ENCODE peak calls at places on chromosomes 16 and 17, in seven cellular contexts. O is hepatocyte, V is cardiac muscle cell, W is ascending aorta, A is GM12865, T is astrocyte, P is AG04450. J is an unnamed sample.

GRCh38 chr17:247767-248166 is 66.3 kb upstream of the DOC2B start:
- DNase-seq in O (no peak), W (no peak), V (no peak), P (no peak), A (no peak), T (no peak), J (no peak)

GRCh38 chr17:6449307-6449706 is 5.1 kb downstream of the PIMREG start:
- DNase-seq in V (no peak), W (no peak), T (no peak), P (no peak), A (no peak), O (no peak), J (no peak)

GRCh38 chr16:71338193-71338592 is 20.3 kb upstream of the CALB2 start:
- DNase-seq in W (no peak), T (no peak), V (no peak), P (no peak), A (no peak), O (no peak), J (no peak)

GRCh38 chr17:68356520-68356919 is 65.2 kb downstream of the ARSG start:
- DNase-seq in O (no peak), W (no peak), V (no peak), P (no peak), A (peak), T (peak), J (no peak)

GRCh38 chr17:50346313-50347086 is 574 bp downstream of the XYLT2 start:
- DNase-seq in O (peak), W (no peak), A (peak), V (peak), T (no peak), P (no peak), J (no peak)

GRCh38 chr16:19524866-19525723 is 1.4 kb downstream of the CCP110 start:
- DNase-seq in O (peak), P (no peak), W (no peak), T (no peak), V (no peak), A (peak), J (no peak)

GRCh38 chr16:25060920-25061319 is 45.8 kb upstream of the ARHGAP17 start:
- DNase-seq in V (peak), O (peak), A (peak), T (no peak), W (no peak), P (no peak), J (peak)

GRCh38 chr16:30032083-30032819 is 1.2 kb upstream of the TLCD3B start:
- DNase-seq in T (peak), A (peak), O (peak), P (no peak), V (peak), W (no peak), J (peak)

GRCh38 chr17:43849116-43849515 is 2.1 kb downstream of the CD300LG start:
- DNase-seq in A (no peak), P (no peak), V (no peak), T (no peak), W (no peak), O (no peak), J (no peak)

GRCh38 chr17:6269474-6269873 is 165.4 kb downstream of the AIPL1 start:
- DNase-seq in W (no peak), O (peak), T (peak), V (peak), A (peak), P (peak), J (peak)

GRCh38 chr17:17982796-17983195 is 10.1 kb downstream of the DRC3 start:
- DNase-seq in O (no peak), T (no peak), W (no peak), A (no peak), P (no peak), V (no peak), J (no peak)

GRCh38 chr17:15934866-15935265 is 10.1 kb upstream of the ADORA2B start:
- DNase-seq in O (no peak), A (no peak), T (no peak), V (no peak), W (no peak), P (no peak), J (no peak)

GRCh38 chr17:47615766-47616424 is 33.8 kb upstream of the KPNB1 start:
- DNase-seq in O (peak), T (peak), A (peak), P (no peak), V (peak), W (no peak), J (peak)

GRCh38 chr16:74760007-74760767 is 14.4 kb downstream of the FA2H start:
- DNase-seq in A (peak), W (no peak), T (no peak), P (peak), O (no peak), V (no peak), J (no peak)

GRCh38 chr17:63042443-63042842 is 76.4 kb downstream of the TANC2 start:
- DNase-seq in P (no peak), A (no peak), W (no peak), T (peak), V (no peak), O (no peak), J (no peak)

GRCh38 chr16:760498-761343 is at the start of gene MSLN:
- DNase-seq in T (peak), A (no peak), P (no peak), V (no peak), O (no peak), W (no peak), J (peak)

GRCh38 chr17:8889458-8890210 is 22.2 kb upstream of the PIK3R6 start:
- DNase-seq in P (no peak), A (no peak), W (no peak), V (no peak), T (no peak), O (no peak), J (no peak)

DNA sequence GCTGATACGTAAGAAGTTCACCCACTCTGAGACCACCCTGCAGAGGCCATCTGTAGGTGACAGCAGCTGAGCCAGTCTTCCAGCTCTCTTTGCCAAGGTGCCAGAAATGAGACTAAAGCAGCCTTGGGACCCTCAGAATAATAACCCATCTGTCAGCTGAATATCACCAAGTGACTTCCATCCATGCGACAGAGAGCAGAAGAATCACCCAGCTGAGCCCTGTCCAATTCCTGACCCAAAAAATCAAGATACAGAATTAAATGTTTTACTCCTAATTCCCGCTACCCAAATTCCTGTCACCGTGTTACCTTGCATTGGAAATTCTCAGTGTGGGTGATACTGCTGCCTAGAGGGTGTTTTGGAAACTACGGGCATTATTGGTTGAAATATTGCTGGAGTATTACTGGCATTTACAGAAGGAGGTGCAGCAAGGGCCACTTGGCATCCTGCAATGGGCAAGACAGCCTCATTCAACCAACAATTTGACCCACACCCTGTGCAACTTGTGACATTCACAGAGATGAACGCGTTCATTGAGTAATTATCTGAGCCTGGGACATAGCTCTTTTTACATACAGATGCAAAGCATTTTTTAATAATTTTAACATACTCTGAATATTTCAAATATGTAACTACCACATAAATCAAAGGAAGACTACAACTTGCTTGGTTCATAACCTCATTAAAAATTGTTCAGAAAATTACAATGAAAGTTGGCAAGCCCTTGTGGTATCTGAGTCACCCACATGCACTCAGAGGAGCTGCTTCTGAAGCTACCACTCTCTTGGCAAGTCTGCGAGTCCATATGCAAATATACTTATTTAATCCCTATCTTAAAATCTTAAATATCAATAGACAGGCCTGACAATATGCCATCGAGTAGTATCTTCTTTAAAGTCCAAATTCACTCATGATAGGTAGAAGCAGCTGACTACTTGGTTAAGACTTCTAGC is 126.6 kb downstream of the C16orf95 start:
- DNase-seq in T (peak), O (no peak), W (no peak), V (no peak), P (no peak), A (no peak), J (no peak)
- TF ChIP-seq CTCF in T (peak), O (no peak), W (no peak), V (peak), P (peak), A (no peak), J (peak)

GRCh38 chr16:56783332-56783731 is 53.4 kb downstream of the NUP93 start:
- DNase-seq in O (no peak), A (no peak), P (no peak), T (no peak), W (no peak), V (no peak), J (no peak)
- H3K4me3 ChIP-seq in O (no peak), A (no peak), P (no peak), T (no peak), W (no peak), V (no peak), J (no peak)

GRCh38 chr17:76747716-76748360 is 9.9 kb downstream of the MFSD11 start:
- DNase-seq in A (no peak), P (no peak), V (no peak), W (no peak), T (no peak), O (no peak), J (no peak)

GRCh38 chr17:76748657-76749056 is 10.7 kb downstream of the MFSD11 start:
- DNase-seq in T (no peak), V (no peak), P (no peak), A (no peak), W (no peak), O (no peak), J (no peak)

GRCh38 chr17:76742958-76743357 is 5.0 kb downstream of the MFSD11 start:
- DNase-seq in P (no peak), T (no peak), O (no peak), V (no peak), A (no peak), W (no peak), J (no peak)

GRCh38 chr17:76740329-76741118 is 2.6 kb downstream of the MFSD11 start:
- DNase-seq in V (peak), A (no peak), T (no peak), W (no peak), O (no peak), P (no peak), J (peak)

GRCh38 chr17:76744747-76745146 is 6.8 kb downstream of the MFSD11 start:
- DNase-seq in W (no peak), O (no peak), P (no peak), A (no peak), T (no peak), V (no peak), J (no peak)
- TF ChIP-seq CTCF in W (no peak), O (no peak), P (no peak), A (no peak), T (no peak), V (no peak), J (no peak)

DNA sequence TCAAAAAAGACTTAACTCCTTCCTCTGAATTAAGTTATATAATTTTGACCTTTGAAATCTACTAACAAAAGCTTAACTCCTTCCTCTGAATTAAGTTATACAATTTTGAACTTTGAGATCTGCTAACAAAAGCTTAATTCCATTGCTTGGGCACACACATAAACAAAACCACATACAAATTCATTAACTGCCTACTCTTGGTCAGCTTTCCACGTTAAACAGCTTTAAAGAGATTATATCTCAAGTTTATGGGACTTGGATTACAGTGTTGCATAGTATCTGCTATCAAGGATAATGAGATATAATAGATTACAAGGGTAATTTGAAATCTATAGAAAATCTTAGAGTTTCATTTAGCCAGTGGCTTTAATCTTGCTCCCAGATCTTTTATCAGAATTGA is 23.5 kb downstream of the COX10 start:
- DNase-seq in A (no peak), W (no peak), P (no peak), T (no peak), V (no peak), O (no peak), J (no peak)
- H3K4me3 ChIP-seq in A (no peak), W (no peak), P (no peak), T (no peak), V (no peak), O (no peak), J (no peak)

GRCh38 chr17:30450125-30451027 is 26.8 kb upstream of the GOSR1 start:
- DNase-seq in P (no peak), A (no peak), V (peak), O (peak), T (no peak), W (no peak), J (peak)

GRCh38 chr17:30449480-30449879 is 27.7 kb upstream of the GOSR1 start:
- DNase-seq in W (no peak), A (no peak), P (no peak), T (peak), O (no peak), V (peak), J (peak)

GRCh38 chr17:30458371-30458770 is 18.8 kb upstream of the GOSR1 start:
- DNase-seq in A (no peak), T (no peak), V (no peak), W (no peak), O (no peak), P (no peak), J (no peak)

DNA sequence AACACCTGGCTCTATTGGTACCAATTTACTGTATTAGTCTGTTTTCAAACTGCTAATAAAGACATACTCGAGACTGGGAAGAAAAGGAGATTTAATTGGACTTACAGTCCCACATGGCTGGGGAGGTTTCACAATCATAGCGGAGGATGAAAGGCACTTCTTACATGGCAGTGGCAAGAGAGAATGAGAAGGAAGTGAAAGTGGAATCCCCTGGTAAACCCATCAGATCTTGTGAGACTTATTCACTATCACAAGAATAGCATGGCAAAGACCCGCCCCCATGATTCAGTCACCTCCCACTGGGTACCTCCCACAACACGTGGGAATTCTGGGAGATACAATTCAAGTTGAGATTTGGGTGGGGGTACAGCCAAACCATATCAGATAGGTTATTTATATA is 22.6 kb upstream of the GOSR1 start:
- DNase-seq in V (no peak), T (no peak), A (no peak), O (no peak), W (no peak), P (no peak), J (no peak)
- TF ChIP-seq CTCF in V (no peak), T (no peak), A (no peak), O (no peak), W (no peak), P (no peak), J (no peak)

GRCh38 chr16:60204221-60204620 is 1470.1 kb upstream of the GOT2 start:
- DNase-seq in P (no peak), A (no peak), V (no peak), T (peak), O (no peak), W (no peak), J (no peak)
- H3K4me3 ChIP-seq in P (no peak), A (no peak), V (no peak), T (no peak), O (no peak), W (no peak), J (no peak)

GRCh38 chr17:4815043-4815675 is 8.2 kb downstream of the PLD2 start:
- DNase-seq in V (no peak), T (no peak), O (no peak), W (no peak), A (no peak), P (no peak), J (no peak)
- TF ChIP-seq CTCF in V (peak), T (peak), O (no peak), W (no peak), A (peak), P (peak), J (peak)